ENCODE peak calls at places on chromosome 13, in four cellular contexts. V is uterus, J is colonic mucosa, C is right atrium auricular region. H is an unnamed sample.
A peak's percentile ranks its signal among the peaks of the same experiment; 100 is the strongest.

GRCh38 chr13:48405865-48406264 is 7.0 kb downstream of the LPAR6 start:
- DNase-seq in V (no peak), J (no peak), C (no peak), H (no peak)

GRCh38 chr13:44063881-44064280 is 184.2 kb downstream of the LACC1 start:
- DNase-seq in V (no peak), J (no peak), C (no peak), H (no peak)

GRCh38 chr13:106145997-106146864 is 389.2 kb downstream of the EFNB2 start:
- DNase-seq in V (no peak), J (peak; percentile 72), C (no peak), H (no peak)

GRCh38 chr13:85853901-85854663 is 54.9 kb upstream of the SLITRK6 start:
- DNase-seq in V (no peak), J (no peak), C (no peak), H (no peak)

GRCh38 chr13:110813646-110814624 is 100.4 kb downstream of the ING1 start:
- DNase-seq in V (no peak), J (no peak), C (peak; percentile 42), H (no peak)

GRCh38 chr13:48773531-48774275 is 120.0 kb downstream of the CYSLTR2 start:
- DNase-seq in V (no peak), J (no peak), C (no peak), H (no peak)

GRCh38 chr13:44379885-44380284 is 6.3 kb downstream of the SERP2 start:
- DNase-seq in V (no peak), J (no peak), C (no peak), H (no peak)

GRCh38 chr13:42272776-42273175 is 824 bp downstream of the AKAP11 start:
- DNase-seq in V (no peak), J (no peak), C (no peak), H (no peak)

GRCh38 chr13:76463314-76463713 is 422.9 kb downstream of the KCTD12 start:
- DNase-seq in V (no peak), J (no peak), C (no peak), H (no peak)

GRCh38 chr13:84917252-84917878 is 881.9 kb downstream of the SLITRK6 start:
- DNase-seq in V (no peak), J (no peak), C (no peak), H (peak; percentile 4)

GRCh38 chr13:99356216-99357089 is 49.3 kb upstream of the GPR183 start:
- DNase-seq in V (no peak), J (no peak), C (no peak), H (no peak)

GRCh38 chr13:46687810-46688209 is 109.2 kb downstream of the ESD start:
- DNase-seq in V (no peak), J (no peak), C (no peak), H (no peak)

GRCh38 chr13:76830805-76831204 is 55.4 kb downstream of the KCTD12 start:
- DNase-seq in V (no peak), J (no peak), C (no peak), H (no peak)

GRCh38 chr13:97435794-97436193 is 1.8 kb downstream of the RAP2A start:
- DNase-seq in V (no peak), J (no peak), C (no peak), H (no peak)

GRCh38 chr13:28204690-28205443 is 66.5 kb downstream of the PAN3 start:
- DNase-seq in V (no peak), J (no peak), C (no peak), H (no peak)

DNA sequence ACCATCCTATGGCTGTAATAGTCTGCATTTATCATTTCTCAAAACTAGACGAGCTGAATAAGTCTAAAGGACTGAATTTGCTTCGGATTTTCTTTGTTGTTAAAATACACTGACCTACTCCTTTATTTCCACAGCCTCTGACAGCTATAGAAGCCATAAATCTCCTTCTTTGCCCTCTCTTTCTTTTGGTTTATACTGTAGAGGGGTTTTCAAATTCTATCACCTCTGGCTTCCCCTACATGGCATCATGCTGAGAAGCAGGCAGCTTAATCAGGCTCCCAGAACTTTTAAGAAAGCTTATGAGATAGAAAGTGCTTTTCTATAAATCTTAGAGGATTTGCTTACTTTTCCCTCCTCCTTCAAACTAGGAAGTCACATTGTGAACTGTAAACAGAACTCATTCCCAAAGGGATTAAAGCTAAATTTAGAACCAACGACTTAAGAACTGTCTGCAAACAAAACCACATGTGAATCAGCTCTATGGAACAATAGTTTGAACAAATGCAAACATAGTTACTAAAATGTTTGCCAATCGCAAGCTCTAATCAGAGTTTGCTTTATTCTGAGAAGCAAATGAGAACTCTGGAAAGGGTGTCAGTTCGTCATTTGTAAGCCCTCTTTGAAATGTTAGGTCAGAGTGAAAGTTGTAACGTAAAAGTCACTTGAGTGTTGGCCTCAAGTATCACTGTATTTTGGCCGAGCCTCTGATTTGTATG is 344.0 kb downstream of the RFC3 start:
- DNase-seq in V (no peak), J (no peak), C (no peak), H (peak; percentile 82)
- H3K4me3 ChIP-seq in V (peak overlapping the region; percentile 18), J (no peak overlapping the region), C (no peak overlapping the region), H (no peak overlapping the region)

GRCh38 chr13:94708031-94708571 is 4.2 kb downstream of the SOX21 start:
- DNase-seq in V (no peak), J (no peak), C (no peak), H (no peak)

GRCh38 chr13:94707400-94708021 is 4.8 kb downstream of the SOX21 start:
- DNase-seq in V (no peak), J (no peak), C (no peak), H (no peak)

GRCh38 chr13:94706101-94706853 is 6.1 kb downstream of the SOX21 start:
- DNase-seq in V (no peak), J (no peak), C (no peak), H (no peak)

GRCh38 chr13:94705081-94705751 is 7.1 kb downstream of the SOX21 start:
- DNase-seq in V (no peak), J (no peak), C (no peak), H (no peak)

DNA sequence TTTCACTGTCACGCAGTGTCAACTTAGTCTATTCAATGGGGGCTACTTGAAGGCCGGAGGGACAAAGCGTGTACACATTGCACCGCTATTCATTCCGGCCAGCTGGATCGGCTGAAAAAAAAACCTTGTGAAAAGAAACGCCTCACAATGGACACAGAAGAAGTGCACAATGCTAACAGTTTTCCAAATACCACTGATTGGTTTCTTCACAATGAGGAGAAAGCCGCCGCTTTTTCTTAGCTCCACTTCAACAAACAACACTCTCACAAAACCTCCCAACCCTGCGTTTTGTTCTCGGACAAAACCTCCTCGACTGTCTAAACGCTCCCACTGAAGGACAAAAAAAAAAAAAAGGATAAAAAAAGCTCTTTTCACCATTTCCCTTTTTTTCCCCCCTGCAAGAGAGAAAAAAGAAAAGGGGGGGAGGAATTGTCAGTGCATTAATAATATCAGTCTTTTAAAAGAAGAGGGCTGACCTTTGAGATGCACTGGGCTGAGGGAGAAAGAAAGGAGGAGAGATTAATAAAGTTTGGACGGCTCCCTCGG is 5.4 kb downstream of the SOX21 start:
- DNase-seq in V (no peak), J (no peak), C (no peak), H (no peak)
- H3K27me3 ChIP-seq in V (no peaks in the 10 kb centered on the region), J (peaks cover 93% of the 10 kb centered on the region), C (peaks cover 76% of the 10 kb centered on the region), H (peaks cover 67% of the 10 kb centered on the region)

GRCh38 chr13:52652980-52653303 is 306 bp downstream of the SUGT1 start:
- DNase-seq in V (no peak), J (no peak), C (no peak), H (no peak)
- TF ChIP-seq CTCF in V (no peak), J (peak; percentile 14), C (peak; percentile 16), H (no peak)

GRCh38 chr13:33322474-33322827 is 36.9 kb upstream of the STARD13 start:
- DNase-seq in V (peak; percentile 72), J (no peak), C (peak; percentile 72), H (peak; percentile 41)
- H3K4me3 ChIP-seq in V (peak overlapping the region; percentile 20), J (no peak overlapping the region), C (no peak overlapping the region), H (peak overlapping the region; percentile 28)

GRCh38 chr13:112449545-112449930 is 73.4 kb downstream of the SPACA7 start:
- DNase-seq in V (no peak), J (peak; percentile 4), C (peak; percentile 38), H (no peak)

GRCh38 chr13:112451512-112452379 is 75.6 kb downstream of the SPACA7 start:
- DNase-seq in V (no peak), J (peak; percentile 12), C (no peak), H (no peak)

GRCh38 chr13:112450567-112451240 is 74.5 kb downstream of the SPACA7 start:
- DNase-seq in V (no peak), J (no peak), C (no peak), H (no peak)

GRCh38 chr13:112448621-112449544 is 72.7 kb downstream of the SPACA7 start:
- DNase-seq in V (no peak), J (peak; percentile 8), C (peak; percentile 47), H (no peak)

GRCh38 chr13:112450118-112450517 is 74.0 kb downstream of the SPACA7 start:
- DNase-seq in V (no peak), J (peak; percentile 3), C (no peak), H (no peak)
- H3K27me3 ChIP-seq in V (no peaks in the 10 kb centered on the region), J (no peaks in the 10 kb centered on the region), C (no peaks in the 10 kb centered on the region), H (no peaks in the 10 kb centered on the region)

DNA sequence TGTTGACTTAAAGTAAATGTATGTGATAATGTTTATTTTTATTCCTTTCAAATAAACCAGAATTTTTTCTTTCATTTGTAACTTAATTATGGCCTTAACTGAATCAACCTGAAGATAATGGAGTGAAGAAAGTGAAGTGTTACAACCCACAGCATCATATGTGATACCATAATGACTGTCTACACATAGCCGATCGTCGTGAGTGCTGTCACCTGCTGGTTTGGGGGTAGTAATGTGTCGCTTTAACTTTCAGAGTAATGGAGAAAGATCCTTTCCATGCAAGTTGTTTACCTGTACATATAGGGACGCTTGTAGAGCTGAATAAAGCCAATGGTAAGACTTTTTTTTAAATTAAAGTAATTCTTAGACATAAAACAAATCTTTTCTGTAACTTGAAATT is 9.9 kb downstream of the CDC16 start:
- DNase-seq in V (no peak), J (no peak), C (no peak), H (no peak)
- TF ChIP-seq CTCF in V (no peak), J (no peak), C (no peak), H (no peak)

GRCh38 chr13:73477441-73477840 is 418.6 kb downstream of the KLF5 start:
- DNase-seq in V (no peak), J (no peak), C (no peak), H (no peak)

GRCh38 chr13:73481877-73482445 is 423.2 kb downstream of the KLF5 start:
- DNase-seq in V (no peak), J (no peak), C (no peak), H (no peak)

GRCh38 chr13:73481265-73481664 is 422.5 kb downstream of the KLF5 start:
- DNase-seq in V (no peak), J (no peak), C (no peak), H (no peak)

GRCh38 chr13:73480784-73481183 is 422.0 kb downstream of the KLF5 start:
- DNase-seq in V (no peak), J (no peak), C (no peak), H (no peak)

GRCh38 chr13:73482556-73482955 is 423.8 kb downstream of the KLF5 start:
- DNase-seq in V (no peak), J (no peak), C (no peak), H (no peak)
- H3K4me3 ChIP-seq in V (no peak overlapping the region), J (no peak overlapping the region), C (no peak overlapping the region), H (no peak overlapping the region)

DNA sequence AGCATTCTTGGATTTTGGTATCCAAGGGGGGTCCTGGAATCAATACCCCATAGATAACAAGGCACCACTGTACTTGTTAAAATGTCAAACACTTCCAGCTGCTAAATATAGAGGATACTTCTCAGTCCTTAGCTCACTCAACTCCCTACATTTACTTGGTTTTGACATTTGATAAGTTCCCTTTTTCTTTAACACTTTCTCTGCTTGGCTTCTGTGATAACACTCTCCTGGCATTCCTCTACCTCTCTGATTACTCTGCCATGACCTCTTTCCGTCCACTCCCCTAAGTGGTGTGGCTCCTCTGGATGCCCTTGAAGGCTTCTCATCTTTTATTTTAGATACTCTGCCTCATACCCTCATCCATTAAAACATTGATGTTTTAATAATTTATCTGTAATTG is 65.2 kb downstream of the MICU2 start:
- DNase-seq in V (no peak), J (no peak), C (no peak), H (no peak)
- H3K27me3 ChIP-seq in V (no peaks in the 10 kb centered on the region), J (no peaks in the 10 kb centered on the region), C (no peaks in the 10 kb centered on the region), H (no peaks in the 10 kb centered on the region)